ENCODE peak calls at places on chromosomes 6 and 20, in five cellular contexts. U, T, N, G and I are unnamed samples.

GRCh38 chr20:63114693-63115069 is 101.2 kb downstream of the YTHDF1 start:
- DNase-seq in G (peak; percentile 96), U (no peak), N (no peak), T (no peak), I (no peak)

GRCh38 chr6:113359155-113360140 is 497.7 kb upstream of the MARCKS start:
- DNase-seq in N (no peak), G (peak; percentile 29), T (peak; percentile 50), U (peak; percentile 88), I (no peak)

GRCh38 chr6:121691126-121691540 is 255.7 kb downstream of the GJA1 start:
- DNase-seq in G (no peak), U (peak; percentile 64), T (no peak), N (no peak), I (no peak)

GRCh38 chr6:21594427-21595264 is 1.1 kb downstream of the SOX4 start:
- DNase-seq in U (peak; percentile 70), G (no peak), N (no peak), T (peak; percentile 71), I (peak; percentile 3)

GRCh38 chr20:38131588-38132121 is 33.4 kb downstream of the TGM2 start:
- DNase-seq in G (no peak), N (no peak), T (no peak), U (peak; percentile 80), I (no peak)

GRCh38 chr6:147223751-147224150 is 19.5 kb downstream of the STXBP5 start:
- DNase-seq in T (no peak), N (no peak), U (no peak), G (no peak), I (no peak)

GRCh38 chr6:14121936-14122344 is 4.4 kb downstream of the CD83 start:
- DNase-seq in N (no peak), U (no peak), T (no peak), G (no peak), I (no peak)

GRCh38 chr20:31603822-31604566 is 1.1 kb upstream of the ID1 start:
- DNase-seq in N (peak; percentile 74), T (peak; percentile 98), G (peak; percentile 99), U (peak; percentile 100), I (peak; percentile 60)

GRCh38 chr6:123745877-123746276 is 57.8 kb upstream of the NKAIN2 start:
- DNase-seq in N (no peak), U (peak; percentile 48), G (no peak), T (peak; percentile 5), I (no peak)

GRCh38 chr20:35757098-35757705 is 14.6 kb upstream of the PHF20 start:
- DNase-seq in N (no peak), T (no peak), G (no peak), U (peak; percentile 55), I (no peak)